ENCODE peak calls at places on chromosomes 7 and 10, in ten cellular contexts. F, K, G, U, L, B, Q, V, P and E are unnamed samples.

GRCh38 chr7:40757097-40757496 is 622.3 kb downstream of the SUGCT start:
- DNase-seq in F (no peak), K (no peak), G (no peak), U (no peak), L (no peak), B (no peak), Q (no peak), V (no peak), P (no peak), E (no peak)

GRCh38 chr10:125707852-125708468 is 11.5 kb upstream of the EDRF1 start:
- DNase-seq in F (no peak), K (peak), G (no peak), U (no peak), L (no peak), B (no peak), Q (peak), V (no peak), P (no peak), E (peak)

GRCh38 chr10:91043173-91043910 is 122.5 kb upstream of the ANKRD1 start:
- DNase-seq in F (no peak), K (peak), G (no peak), U (no peak), L (no peak), B (peak), Q (peak), V (no peak), P (no peak), E (peak)

GRCh38 chr7:112404321-112404720 is 45.9 kb upstream of the IFRD1 start:
- DNase-seq in F (no peak), K (no peak), G (no peak), U (no peak), L (no peak), B (no peak), Q (no peak), V (no peak), P (no peak), E (no peak)

GRCh38 chr10:69961168-69961863 is 91.3 kb upstream of the MACROH2A2 start:
- DNase-seq in F (no peak), K (no peak), G (no peak), U (no peak), L (no peak), B (no peak), Q (no peak), V (no peak), P (no peak), E (peak)

GRCh38 chr10:15237351-15237750 is 68.9 kb upstream of the NMT2 start:
- DNase-seq in F (no peak), K (no peak), G (no peak), U (no peak), L (no peak), B (peak), Q (peak), V (no peak), P (no peak), E (no peak)

GRCh38 chr10:122531261-122531660 is 29.3 kb upstream of the DMBT1 start:
- DNase-seq in F (no peak), K (no peak), G (no peak), U (no peak), L (no peak), B (no peak), Q (no peak), V (no peak), P (no peak), E (no peak)

GRCh38 chr10:122206471-122207065 is 64.5 kb upstream of the BTBD16 start:
- DNase-seq in F (no peak), K (no peak), G (no peak), U (no peak), L (no peak), B (no peak), Q (peak), V (no peak), P (no peak), E (no peak)

GRCh38 chr10:59687657-59688056 is 22.0 kb downstream of the SLC16A9 start:
- DNase-seq in F (no peak), K (no peak), G (no peak), U (no peak), L (no peak), B (no peak), Q (no peak), V (no peak), P (no peak), E (no peak)

GRCh38 chr7:31734456-31734855 is 47.4 kb downstream of the PPP1R17 start:
- DNase-seq in F (no peak), K (peak), G (no peak), U (no peak), L (no peak), B (no peak), Q (no peak), V (no peak), P (no peak), E (peak)

GRCh38 chr7:101453617-101454016 is 90.9 kb downstream of the COL26A1 start:
- DNase-seq in F (no peak), K (no peak), G (no peak), U (no peak), L (no peak), B (no peak), Q (no peak), V (no peak), P (no peak), E (no peak)

GRCh38 chr7:87933605-87933952 is 472 bp upstream of the ADAM22 start:
- DNase-seq in F (no peak), K (no peak), G (no peak), U (no peak), L (no peak), B (no peak), Q (no peak), V (no peak), P (no peak), E (no peak)

GRCh38 chr10:121766426-121766825 is 161.4 kb downstream of the ATE1 start:
- DNase-seq in F (no peak), K (no peak), G (no peak), U (no peak), L (no peak), B (no peak), Q (no peak), V (no peak), P (no peak), E (no peak)

GRCh38 chr10:29688230-29688634 is 53.5 kb upstream of the SVIL start:
- DNase-seq in F (no peak), K (no peak), G (no peak), U (no peak), L (no peak), B (peak), Q (no peak), V (no peak), P (no peak), E (no peak)